ENCODE peak calls at places on chromosomes 7 and 10, in ten cellular contexts. I is testis; Y is left ventricle myocardium inferior; X is keratinocyte; C is ovary; M is spleen; W is upper lobe of left lung; P is HCT116; O is effector memory CD4-positive, alpha-beta T cell; K is adrenal gland. T is an unnamed sample.
A peak's percentile ranks its signal among the peaks of the same experiment; 100 is the strongest.

GRCh38 chr10:14010083-14010551 is 320.6 kb downstream of the FRMD4A start:
- DNase-seq in X (no peak), I (no peak), C (no peak), W (no peak), O (no peak), K (no peak), P (no peak), Y (no peak), M (no peak), T (no peak)

GRCh38 chr10:43294241-43294658 is 27.4 kb upstream of the RASGEF1A start:
- DNase-seq in C (no peak), M (no peak), K (no peak), X (no peak), I (no peak), O (peak; percentile 56), W (no peak), Y (no peak), P (no peak), T (no peak)

GRCh38 chr10:96334888-96335526 is 23.8 kb downstream of the OPALIN start:
- DNase-seq in K (peak; percentile 19), Y (no peak), O (no peak), X (no peak), I (peak; percentile 25), M (no peak), C (no peak), W (no peak), P (peak; percentile 13), T (peak; percentile 47)

GRCh38 chr7:129828989-129829676 is 123.6 kb downstream of the UBE2H start:
- DNase-seq in K (no peak), P (no peak), X (no peak), W (no peak), I (no peak), O (no peak), M (no peak), C (no peak), Y (no peak), T (no peak)

GRCh38 chr7:156993021-156993924 is 17.2 kb downstream of the MNX1 start:
- DNase-seq in M (peak; percentile 73), K (no peak), I (peak; percentile 79), P (no peak), X (no peak), O (no peak), W (peak; percentile 81), Y (no peak), C (peak; percentile 62), T (no peak)

GRCh38 chr7:133355325-133355708 is 102.4 kb downstream of the EXOC4 start:
- DNase-seq in M (no peak), I (no peak), P (no peak), K (no peak), W (no peak), O (no peak), X (no peak), Y (no peak), C (no peak), T (no peak)

GRCh38 chr7:143518521-143518920 is 40.8 kb downstream of the TAS2R41 start:
- DNase-seq in I (no peak), X (no peak), K (no peak), M (no peak), C (no peak), W (no peak), P (no peak), O (no peak), Y (no peak), T (no peak)

GRCh38 chr7:51318001-51318400 is 1.4 kb upstream of the COBL start:
- DNase-seq in I (no peak), K (no peak), O (no peak), Y (no peak), X (no peak), P (no peak), M (no peak), C (no peak), W (peak; percentile 62), T (no peak)

GRCh38 chr10:47237316-47238260 is 62.4 kb upstream of the GDF10 start:
- DNase-seq in I (no peak), K (no peak), M (peak; percentile 27), C (no peak), Y (no peak), O (no peak), X (no peak), W (no peak), P (no peak), T (no peak)

GRCh38 chr7:48087349-48087748 is 1.7 kb upstream of the UPP1 start:
- DNase-seq in Y (no peak), P (no peak), K (peak; percentile 25), C (no peak), W (no peak), M (no peak), O (no peak), X (no peak), I (no peak), T (no peak)

GRCh38 chr10:123103944-123104343 is 31.8 kb upstream of the HMX3 start:
- DNase-seq in K (no peak), C (no peak), Y (no peak), W (no peak), O (no peak), P (no peak), X (no peak), I (no peak), M (no peak), T (peak; percentile 43)

DNA sequence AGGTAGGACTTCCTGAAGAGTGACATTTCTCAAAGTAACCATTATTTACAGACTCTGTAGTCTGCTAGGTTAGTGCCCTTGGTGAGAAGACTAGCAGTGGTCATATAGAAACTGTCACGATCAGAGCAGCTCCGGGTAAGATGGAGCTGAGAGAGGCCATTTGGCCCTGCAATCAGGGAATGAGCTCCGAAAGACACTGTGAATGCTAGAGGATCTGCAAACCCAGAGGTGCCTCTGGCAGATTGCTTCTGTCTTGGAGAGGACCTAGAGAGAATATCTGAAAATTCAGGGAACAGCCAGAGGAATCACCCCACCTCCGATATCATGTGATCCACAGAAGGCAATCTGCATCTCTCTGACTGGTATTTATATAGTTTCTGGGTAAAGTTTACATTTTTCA is 246.9 kb upstream of the KMT2E start:
- DNase-seq in K (no peak), P (no peak), X (no peak), Y (no peak), I (no peak), M (no peak), O (no peak), C (no peak), W (no peak), T (no peak)
- H3K9me3 ChIP-seq in K (no peaks in the 10 kb centered on the region), P (no peaks in the 10 kb centered on the region), X (no peaks in the 10 kb centered on the region), Y (no peaks in the 10 kb centered on the region), I (no peaks in the 10 kb centered on the region), M (no peaks in the 10 kb centered on the region), O (no peaks in the 10 kb centered on the region), C (no peaks in the 10 kb centered on the region), W (no peaks in the 10 kb centered on the region), T (no peaks in the 10 kb centered on the region)

GRCh38 chr10:54318470-54318869 is 482.6 kb downstream of the PCDH15 start:
- DNase-seq in M (no peak), P (no peak), O (no peak), W (no peak), K (no peak), C (no peak), Y (no peak), I (no peak), X (no peak), T (no peak)
- H3K9me3 ChIP-seq in M (no peaks in the 10 kb centered on the region), P (peaks cover 6% of the 10 kb centered on the region), O (no peaks in the 10 kb centered on the region), W (no peaks in the 10 kb centered on the region), K (no peaks in the 10 kb centered on the region), C (no peaks in the 10 kb centered on the region), Y (peaks cover 10% of the 10 kb centered on the region), I (no peaks in the 10 kb centered on the region), X (no peaks in the 10 kb centered on the region), T (no peaks in the 10 kb centered on the region)

GRCh38 chr7:63012633-63013183 is 985.9 kb upstream of the ZNF722 start:
- DNase-seq in Y (no peak), I (no peak), K (no peak), C (no peak), X (no peak), W (no peak), M (no peak), O (no peak), P (no peak), T (no peak)

GRCh38 chr7:63008366-63008765 is 990.3 kb upstream of the ZNF722 start:
- DNase-seq in P (no peak), M (no peak), I (no peak), X (no peak), K (no peak), Y (no peak), O (no peak), W (no peak), C (no peak), T (no peak)

GRCh38 chr7:63014792-63015191 is 983.9 kb upstream of the ZNF722 start:
- DNase-seq in W (no peak), M (no peak), P (no peak), K (no peak), O (no peak), I (no peak), X (no peak), Y (no peak), C (no peak), T (no peak)

DNA sequence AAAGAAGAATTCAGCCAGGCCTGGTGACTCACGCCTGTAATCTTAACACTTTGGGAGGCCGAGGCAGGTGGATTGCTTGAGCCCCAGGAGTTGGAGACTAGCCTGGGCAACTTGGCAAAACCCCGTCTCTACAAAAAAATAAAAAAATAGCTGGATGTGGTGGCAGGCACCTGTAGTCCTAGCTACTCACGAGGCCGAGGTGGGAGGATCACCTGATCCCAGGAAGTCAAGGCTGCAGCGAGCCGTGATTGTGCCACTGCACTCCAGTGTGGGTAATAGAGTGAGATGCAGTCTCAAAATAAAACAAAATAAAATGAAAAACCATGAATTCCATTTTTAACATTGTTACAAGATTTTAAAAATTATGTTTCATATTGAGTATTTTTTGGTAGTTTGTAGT is 988.9 kb upstream of the ZNF722 start:
- DNase-seq in I (no peak), W (no peak), O (no peak), X (no peak), P (no peak), M (no peak), K (no peak), Y (no peak), C (no peak), T (no peak)
- H3K9me3 ChIP-seq in I (no peaks in the 10 kb centered on the region), W (no peaks in the 10 kb centered on the region), O (no peaks in the 10 kb centered on the region), X (peaks cover 1% of the 10 kb centered on the region), P (no peaks in the 10 kb centered on the region), M (peaks cover 12% of the 10 kb centered on the region), K (no peaks in the 10 kb centered on the region), Y (peaks cover 4% of the 10 kb centered on the region), C (no peaks in the 10 kb centered on the region), T (peaks cover 46% of the 10 kb centered on the region)

GRCh38 chr10:130440494-130440893 is 304.3 kb downstream of the GLRX3 start:
- DNase-seq in O (no peak), W (no peak), C (no peak), P (no peak), K (no peak), Y (no peak), M (no peak), X (no peak), I (no peak), T (no peak)

GRCh38 chr10:130439796-130440195 is 303.6 kb downstream of the GLRX3 start:
- DNase-seq in K (no peak), I (no peak), O (no peak), Y (no peak), M (no peak), X (no peak), P (no peak), W (no peak), C (no peak), T (no peak)

GRCh38 chr10:130443236-130443635 is 307.0 kb downstream of the GLRX3 start:
- DNase-seq in O (no peak), I (no peak), K (no peak), C (no peak), M (no peak), X (no peak), W (no peak), P (no peak), Y (no peak), T (no peak)

GRCh38 chr10:130438861-130439260 is 302.7 kb downstream of the GLRX3 start:
- DNase-seq in M (no peak), I (no peak), O (no peak), P (no peak), Y (no peak), C (no peak), W (no peak), K (no peak), X (no peak), T (no peak)

GRCh38 chr10:130441041-130441440 is 304.9 kb downstream of the GLRX3 start:
- DNase-seq in I (no peak), X (no peak), K (no peak), C (no peak), O (no peak), Y (no peak), P (no peak), W (no peak), M (no peak), T (no peak)
- H3K9me3 ChIP-seq in I (no peaks in the 10 kb centered on the region), X (peaks cover 2% of the 10 kb centered on the region), K (no peaks in the 10 kb centered on the region), C (no peaks in the 10 kb centered on the region), O (no peaks in the 10 kb centered on the region), Y (no peaks in the 10 kb centered on the region), P (no peaks in the 10 kb centered on the region), W (no peaks in the 10 kb centered on the region), M (no peaks in the 10 kb centered on the region), T (no peaks in the 10 kb centered on the region)

T was measured in mucosa of descending colon.